ENCODE peak calls at places on chromosomes 3 and 15, in ten cellular contexts. V is heart right ventricle; U is stimulated activated CD4-positive, alpha-beta T cell treated with anti-CD3 and anti-CD28 coated beads, Interleukin-12 subunit alpha, Interleukin-12 subunit beta, amount 100 ng/mL, for 4 hours; M is progenitor cell of endocrine pancreas; T is H9; A is AG04449; E is HT1080; F is ELF-1; I is CD8-positive, alpha-beta memory T cell; N is AML-193. Z is an unnamed sample.

GRCh38 chr15:52288051-52288942 is 7.3 kb downstream of the MYO5C start:
- DNase-seq in V (no peak), U (no peak), M (peak), T (no peak), A (no peak), E (no peak), F (peak), I (no peak), N (no peak), Z (no peak)

GRCh38 chr3:53224026-53224425 is 31.8 kb downstream of the TKT start:
- DNase-seq in V (no peak), U (no peak), M (no peak), T (no peak), A (no peak), E (no peak), F (no peak), I (no peak), N (no peak), Z (no peak)

GRCh38 chr3:170277833-170278586 is 55.8 kb downstream of the PRKCI start:
- DNase-seq in V (no peak), U (no peak), M (no peak), T (no peak), A (no peak), E (no peak), F (no peak), I (peak), N (no peak), Z (no peak)

GRCh38 chr3:17014286-17014685 is 129.5 kb downstream of the PLCL2 start:
- DNase-seq in V (no peak), U (no peak), M (no peak), T (no peak), A (no peak), E (no peak), F (no peak), I (no peak), N (no peak), Z (no peak)

GRCh38 chr3:160618363-160618762 is 53.0 kb upstream of the KPNA4 start:
- DNase-seq in V (no peak), U (no peak), M (no peak), T (no peak), A (no peak), E (no peak), F (no peak), I (no peak), N (no peak), Z (no peak)

GRCh38 chr3:186054481-186055399 is 54.1 kb downstream of the ETV5 start:
- DNase-seq in V (no peak), U (no peak), M (no peak), T (no peak), A (no peak), E (no peak), F (no peak), I (no peak), N (no peak), Z (no peak)

GRCh38 chr3:151290673-151291072 is 12.3 kb upstream of the P2RY14 start:
- DNase-seq in V (no peak), U (no peak), M (no peak), T (no peak), A (no peak), E (peak), F (no peak), I (no peak), N (peak), Z (peak)

GRCh38 chr15:75672646-75673425 is 25.1 kb downstream of the SNX33 start:
- DNase-seq in V (no peak), U (no peak), M (no peak), T (no peak), A (peak), E (peak), F (peak), I (no peak), N (no peak), Z (no peak)

GRCh38 chr3:128555098-128555825 is 62.3 kb upstream of the GATA2 start:
- DNase-seq in V (peak), U (no peak), M (no peak), T (no peak), A (no peak), E (no peak), F (no peak), I (no peak), N (no peak), Z (no peak)

GRCh38 chr3:87957575-87957974 is 101.2 kb downstream of the CGGBP1 start:
- DNase-seq in V (no peak), U (no peak), M (no peak), T (no peak), A (no peak), E (no peak), F (no peak), I (no peak), N (no peak), Z (no peak)

GRCh38 chr3:130916507-130917167 is 22.8 kb downstream of the ATP2C1 start:
- DNase-seq in V (no peak), U (no peak), M (no peak), T (no peak), A (no peak), E (no peak), F (no peak), I (no peak), N (no peak), Z (no peak)

GRCh38 chr15:25900901-25901300 is 37.8 kb upstream of the ATP10A start:
- DNase-seq in V (no peak), U (no peak), M (no peak), T (no peak), A (no peak), E (peak), F (no peak), I (no peak), N (no peak), Z (no peak)

GRCh38 chr15:86197770-86198169 is 118.1 kb downstream of the AGBL1 start:
- DNase-seq in V (no peak), U (no peak), M (no peak), T (no peak), A (no peak), E (peak), F (no peak), I (no peak), N (no peak), Z (no peak)

GRCh38 chr3:132898131-132898530 is 140.1 kb upstream of the TMEM108 start:
- DNase-seq in V (no peak), U (no peak), M (no peak), T (no peak), A (no peak), E (no peak), F (no peak), I (no peak), N (no peak), Z (no peak)

GRCh38 chr15:91872356-91873132 is 19.0 kb downstream of the SLCO3A1 start:
- DNase-seq in V (no peak), U (no peak), M (no peak), T (no peak), A (no peak), E (no peak), F (no peak), I (no peak), N (no peak), Z (no peak)

GRCh38 chr3:113638910-113639309 is 57.5 kb downstream of the USF3 start:
- DNase-seq in V (no peak), U (no peak), M (no peak), T (no peak), A (no peak), E (no peak), F (no peak), I (no peak), N (no peak), Z (no peak)

GRCh38 chr3:45110185-45110833 is 35.9 kb downstream of the CDCP1 start:
- DNase-seq in V (no peak), U (no peak), M (no peak), T (no peak), A (no peak), E (peak), F (no peak), I (peak), N (peak), Z (no peak)

GRCh38 chr15:88574646-88575045 is 28.2 kb upstream of the DET1 start:
- DNase-seq in V (no peak), U (no peak), M (no peak), T (no peak), A (no peak), E (no peak), F (no peak), I (no peak), N (no peak), Z (no peak)

GRCh38 chr3:107959767-107960166 is 131.1 kb downstream of the CD47 start:
- DNase-seq in V (no peak), U (no peak), M (no peak), T (no peak), A (no peak), E (peak), F (no peak), I (no peak), N (no peak), Z (no peak)

GRCh38 chr15:74322558-74323180 is 44.8 kb downstream of the CYP11A1 start:
- DNase-seq in V (peak), U (peak), M (peak), T (peak), A (no peak), E (peak), F (peak), I (peak), N (peak), Z (peak)

GRCh38 chr3:105274958-105275357 is 91.8 kb upstream of the ALCAM start:
- DNase-seq in V (no peak), U (no peak), M (no peak), T (no peak), A (peak), E (peak), F (no peak), I (no peak), N (no peak), Z (no peak)

GRCh38 chr3:134974621-134975020 is 179.6 kb downstream of the EPHB1 start:
- DNase-seq in V (no peak), U (no peak), M (no peak), T (no peak), A (no peak), E (peak), F (no peak), I (no peak), N (no peak), Z (no peak)

GRCh38 chr3:101758224-101758623 is 20.8 kb upstream of the NXPE3 start:
- DNase-seq in V (no peak), U (no peak), M (no peak), T (no peak), A (no peak), E (no peak), F (no peak), I (no peak), N (no peak), Z (no peak)

GRCh38 chr15:29857196-29857595 is 34.9 kb upstream of the TJP1 start:
- DNase-seq in V (no peak), U (no peak), M (no peak), T (no peak), A (no peak), E (peak), F (no peak), I (no peak), N (no peak), Z (no peak)

GRCh38 chr3:167067844-167068161 is 312.3 kb downstream of the ZBBX start:
- DNase-seq in V (no peak), U (no peak), M (no peak), T (no peak), A (no peak), E (no peak), F (no peak), I (no peak), N (no peak), Z (no peak)

GRCh38 chr15:81394609-81395008 is 20.6 kb upstream of the TMC3 start:
- DNase-seq in V (no peak), U (no peak), M (no peak), T (no peak), A (no peak), E (no peak), F (no peak), I (no peak), N (no peak), Z (no peak)

Z was measured in H54.